ENCODE peak calls at places on chromosome 14, in four cellular contexts. P is mesenchymal stem cell, W is H9, M is endothelial cell of umbilical vein. L is an unnamed sample.

GRCh38 chr14:102389261-102389660 is 26.5 kb downstream of the TECPR2 start:
- DNase-seq in P (no peak), W (no peak), M (no peak), L (no peak)

GRCh38 chr14:78135450-78135891 is 34.7 kb upstream of the NRXN3 start:
- DNase-seq in P (no peak), W (no peak), M (no peak), L (no peak)

GRCh38 chr14:33040548-33041140 is 102.0 kb downstream of the NPAS3 start:
- DNase-seq in P (no peak), W (no peak), M (no peak), L (no peak)

GRCh38 chr14:103927566-103927965 is 690 bp upstream of the TDRD9 start:
- DNase-seq in P (no peak), W (no peak), M (no peak), L (no peak)

GRCh38 chr14:23118506-23119361 is at the start of gene CEBPE:
- DNase-seq in P (no peak), W (no peak), M (no peak), L (no peak)

GRCh38 chr14:81162941-81163340 is 57.8 kb downstream of the GTF2A1 start:
- DNase-seq in P (no peak), W (no peak), M (no peak), L (no peak)

GRCh38 chr14:34081576-34082136 is 130.8 kb upstream of the EGLN3 start:
- DNase-seq in P (peak), W (no peak), M (peak), L (peak)

GRCh38 chr14:63006515-63006914 is 38.7 kb downstream of the KCNH5 start:
- DNase-seq in P (no peak), W (no peak), M (no peak), L (peak)

GRCh38 chr14:50607181-50607580 is 47.2 kb downstream of the ATL1 start:
- DNase-seq in P (no peak), W (no peak), M (no peak), L (no peak)

GRCh38 chr14:81323621-81324400 is 76.3 kb downstream of the STON2 start:
- DNase-seq in P (no peak), W (peak), M (no peak), L (no peak)

GRCh38 chr14:96204151-96205058 is at the start of gene BDKRB2:
- DNase-seq in P (peak), W (peak), M (peak), L (peak)

GRCh38 chr14:76918751-76919421 is 92.7 kb downstream of the LRRC74A start:
- DNase-seq in P (peak), W (peak), M (peak), L (peak)

GRCh38 chr14:56333361-56334279 is 215.4 kb downstream of the PELI2 start:
- DNase-seq in P (peak), W (no peak), M (peak), L (peak)

GRCh38 chr14:68291820-68292219 is 472.2 kb downstream of the RAD51B start:
- DNase-seq in P (no peak), W (peak), M (no peak), L (no peak)

GRCh38 chr14:102779574-102780315 is 2.5 kb downstream of the TRAF3 start:
- DNase-seq in P (peak), W (no peak), M (no peak), L (no peak)

GRCh38 chr14:63268746-63269145 is 50.0 kb downstream of the GPHB5 start:
- DNase-seq in P (no peak), W (no peak), M (no peak), L (no peak)

GRCh38 chr14:77955816-77956796 is 156.2 kb downstream of the ADCK1 start:
- DNase-seq in P (no peak), W (no peak), M (no peak), L (no peak)

GRCh38 chr14:22510527-22511110 is 78.4 kb downstream of the DAD1 start:
- DNase-seq in P (peak), W (no peak), M (peak), L (peak)

GRCh38 chr14:68977741-68978549 is 1.2 kb downstream of the ACTN1 start:
- DNase-seq in P (peak), W (peak), M (peak), L (peak)

GRCh38 chr14:70655110-70655826 is 13.6 kb downstream of the TTC9 start:
- DNase-seq in P (no peak), W (peak), M (peak), L (no peak)

GRCh38 chr14:21068521-21069387 is 1.4 kb upstream of the ARHGEF40 start:
- DNase-seq in P (peak), W (peak), M (peak), L (peak)
- H3K9ac ChIP-seq in P (peak), W (peak), M (no peak), L (no peak)

GRCh38 chr14:41374092-41374491 is 232.6 kb upstream of the LRFN5 start:
- DNase-seq in P (no peak), W (no peak), M (no peak), L (no peak)

GRCh38 chr14:41380017-41380416 is 226.7 kb upstream of the LRFN5 start:
- DNase-seq in P (no peak), W (no peak), M (no peak), L (no peak)

DNA sequence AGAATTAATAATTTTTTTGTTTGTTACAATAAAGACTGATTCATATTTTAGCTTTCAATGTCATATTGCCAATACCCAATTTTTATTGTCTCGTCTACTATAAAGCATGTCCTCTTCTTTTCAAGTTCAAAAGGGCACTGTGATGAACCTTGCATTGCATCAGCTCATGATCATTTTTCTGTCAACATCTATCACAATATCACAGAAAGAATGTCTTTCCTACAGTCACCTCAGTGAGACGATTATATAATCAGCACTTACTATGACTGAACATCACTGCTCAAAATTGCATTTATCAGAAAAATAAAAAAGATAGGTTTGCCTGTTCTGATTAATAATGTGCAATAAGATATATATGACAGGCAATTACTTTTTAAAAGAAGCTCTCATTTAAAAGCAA is 228.8 kb upstream of the LRFN5 start:
- DNase-seq in P (no peak), W (no peak), M (no peak), L (no peak)
- H3K9ac ChIP-seq in P (no peak), W (no peak), M (no peak), L (no peak)

GRCh38 chr14:100573009-100573756 is 14.0 kb downstream of the BEGAIN start:
- DNase-seq in P (no peak), W (peak), M (no peak), L (no peak)
- H3K9ac ChIP-seq in P (no peak), W (no peak), M (no peak), L (no peak)

GRCh38 chr14:26775765-26776577 is 178.1 kb upstream of the NOVA1 start:
- DNase-seq in P (peak), W (no peak), M (peak), L (peak)
- H3K9ac ChIP-seq in P (peak), W (no peak), M (peak), L (no peak)

GRCh38 chr14:21105095-21105494 is 4.2 kb downstream of the TMEM253 start:
- DNase-seq in P (no peak), W (no peak), M (no peak), L (no peak)
- H3K9ac ChIP-seq in P (peak), W (no peak), M (no peak), L (no peak)

DNA sequence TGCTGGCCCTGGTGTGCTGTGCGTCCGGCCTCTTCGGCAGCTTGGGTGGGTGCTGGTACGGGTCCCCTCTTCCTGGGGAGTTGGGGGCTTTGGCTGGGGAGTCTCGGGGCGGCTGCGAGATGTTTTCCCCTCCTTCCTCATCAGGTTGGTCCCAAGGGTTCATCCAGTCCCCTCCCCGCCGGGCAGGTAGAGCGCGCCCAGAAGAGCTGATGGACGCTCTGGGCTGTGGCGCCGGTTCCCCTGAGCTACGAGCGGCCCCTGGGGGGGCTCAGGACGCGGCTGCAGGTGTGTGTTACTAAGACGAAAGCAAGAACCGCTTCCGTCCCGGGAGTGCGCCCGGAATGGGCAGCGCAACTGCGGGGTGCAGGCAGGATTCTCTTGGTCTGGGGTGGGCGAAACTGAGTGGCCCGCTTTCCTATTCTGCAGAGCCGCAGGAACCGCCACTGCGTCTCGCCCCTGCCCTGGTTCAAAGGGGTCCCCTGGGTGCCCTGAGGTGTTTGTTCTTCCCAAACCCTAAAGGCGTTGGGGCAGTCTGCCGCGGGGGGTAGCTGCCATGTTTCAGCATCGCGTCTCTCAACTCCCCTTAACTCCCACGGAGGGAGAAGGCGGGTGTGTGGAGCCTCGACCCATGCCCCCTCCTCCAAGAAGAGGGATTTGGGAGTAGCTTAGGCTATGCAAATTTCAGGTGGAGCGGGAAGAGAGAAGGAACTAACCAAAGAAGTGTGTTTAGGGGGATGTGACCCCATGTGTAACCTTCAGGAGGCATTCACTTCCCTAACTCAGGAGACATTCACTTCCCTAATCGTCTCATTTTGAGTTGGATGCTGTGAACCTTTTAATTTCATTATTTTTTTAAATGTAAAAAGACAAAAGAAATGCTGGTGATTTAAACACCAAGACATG is 1.2 kb downstream of the SLC24A4 start:
- DNase-seq in P (no peak), W (peak), M (no peak), L (no peak)
- H3K9ac ChIP-seq in P (no peak), W (no peak), M (no peak), L (no peak)

DNA sequence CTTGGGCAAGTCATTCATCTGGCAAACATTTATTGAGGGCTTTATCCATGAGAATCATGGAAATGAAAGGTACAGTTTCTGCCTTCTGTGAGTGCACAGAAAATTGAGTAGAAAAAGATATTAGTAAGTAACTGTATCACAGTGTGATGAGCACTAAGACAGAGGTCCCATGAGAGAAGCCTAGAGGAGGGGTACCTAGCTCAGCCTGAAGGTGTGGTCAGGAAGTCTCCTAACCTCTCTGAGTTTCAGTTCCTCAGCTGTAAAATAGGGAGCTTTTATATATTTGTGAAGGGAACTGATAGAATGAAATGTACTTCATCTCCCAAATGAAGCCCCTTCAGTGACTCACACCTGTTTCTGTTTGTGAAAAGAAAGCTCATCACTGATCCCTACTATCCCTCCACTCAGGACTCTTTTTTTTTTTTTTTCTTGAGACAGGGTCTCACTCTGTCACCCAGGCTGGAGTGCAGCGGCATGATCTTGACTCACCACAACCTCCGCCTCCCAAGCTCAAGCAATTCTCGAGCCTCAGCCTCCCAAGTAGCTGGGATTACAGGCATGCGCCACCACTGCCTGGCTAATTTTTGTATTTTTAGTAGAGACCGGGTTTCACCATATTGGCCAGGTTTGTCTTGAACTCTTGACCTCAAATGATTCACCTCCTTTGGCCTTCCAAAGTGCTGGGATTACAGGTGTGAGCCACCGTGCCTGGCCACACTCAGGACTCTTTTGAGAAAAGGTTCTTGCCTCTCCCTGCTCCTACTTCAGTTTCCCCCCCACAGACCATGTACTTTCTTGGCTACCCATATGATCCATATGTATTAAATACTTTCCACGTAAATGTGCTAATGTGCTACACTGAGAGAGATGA is 93.7 kb upstream of the FUT8 start:
- DNase-seq in P (no peak), W (no peak), M (no peak), L (no peak)
- H3K9ac ChIP-seq in P (no peak), W (no peak), M (no peak), L (no peak)

GRCh38 chr14:105203701-105204100 is 22.6 kb upstream of the NUDT14 start:
- DNase-seq in P (no peak), W (no peak), M (no peak), L (no peak)

GRCh38 chr14:105204206-105204930 is 23.3 kb upstream of the NUDT14 start:
- DNase-seq in P (no peak), W (no peak), M (no peak), L (no peak)

GRCh38 chr14:105201928-105202513 is 20.9 kb upstream of the NUDT14 start:
- DNase-seq in P (no peak), W (no peak), M (no peak), L (no peak)

GRCh38 chr14:105201156-105201927 is 20.2 kb upstream of the NUDT14 start:
- DNase-seq in P (no peak), W (no peak), M (no peak), L (no peak)

GRCh38 chr14:105203057-105203494 is 22.0 kb upstream of the NUDT14 start:
- DNase-seq in P (peak), W (peak), M (peak), L (peak)
- H3K9ac ChIP-seq in P (no peak), W (no peak), M (no peak), L (no peak)

GRCh38 chr14:74840603-74841030 is 35.3 kb downstream of the PROX2 start:
- DNase-seq in P (no peak), W (no peak), M (no peak), L (no peak)
- H3K9ac ChIP-seq in P (no peak), W (no peak), M (no peak), L (no peak)

DNA sequence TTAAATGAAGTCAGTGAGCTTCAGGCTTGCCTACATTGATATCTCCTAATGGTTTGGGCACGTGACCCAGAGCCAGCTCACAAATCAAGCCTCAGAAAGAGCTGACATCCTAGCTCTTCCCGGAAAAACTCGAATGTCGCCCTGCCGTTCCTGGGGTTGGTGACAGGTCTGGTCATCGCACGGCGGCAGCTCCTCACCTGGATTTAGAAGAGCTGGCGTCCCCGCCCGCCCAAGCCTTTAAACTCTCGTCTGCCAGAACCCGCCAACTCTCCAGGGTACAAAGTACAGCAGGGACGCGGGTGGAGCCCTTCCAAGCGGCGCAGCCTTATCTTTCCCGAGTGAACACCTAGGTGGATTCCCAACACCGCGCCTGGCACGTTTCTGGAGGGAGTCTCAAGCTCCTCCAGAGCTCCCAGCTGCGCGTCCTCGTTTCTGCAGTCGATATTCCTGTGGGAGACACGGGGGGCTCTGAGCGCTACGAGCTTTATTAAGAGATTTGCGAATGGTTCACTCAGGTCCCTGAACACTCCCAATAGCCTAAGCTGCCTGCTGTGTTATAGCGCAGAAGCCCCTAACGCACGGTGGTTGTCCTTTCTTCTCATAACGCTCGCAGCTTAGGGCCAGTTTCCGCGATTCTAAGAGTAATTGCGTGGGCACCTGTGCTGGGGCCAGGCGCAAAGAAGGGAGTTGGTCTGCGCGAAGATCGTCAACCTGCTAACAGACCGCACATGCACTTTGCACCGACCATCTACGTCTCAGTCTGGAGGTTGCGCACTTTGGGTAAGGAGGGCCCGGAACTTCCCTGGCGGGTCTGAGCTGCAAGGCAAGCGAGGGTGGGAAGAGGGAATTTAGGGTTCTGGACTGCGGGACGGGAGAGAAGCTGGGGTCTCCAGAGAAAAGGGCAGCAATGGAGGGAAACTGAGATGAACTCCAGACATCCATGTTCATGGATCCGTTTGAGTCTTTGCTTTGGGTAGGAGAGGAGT is at the start of gene SSTR1:
- DNase-seq in P (peak), W (peak), M (peak), L (peak)
- H3K9ac ChIP-seq in P (no peak), W (no peak), M (no peak), L (no peak)

L was measured in fibroblast of lung.